ENCODE peak calls at places on chromosomes 2 and 18, in nine cellular contexts. B, H, D, G, E, R, Y, Q and S are unnamed samples.

GRCh38 chr2:173232956-173233744 is 121.5 kb upstream of the CDCA7 start:
- DNase-seq in B (no peak), H (no peak), D (no peak), G (peak; percentile 45), E (no peak), R (no peak), Y (no peak), Q (no peak), S (no peak)

GRCh38 chr2:211942153-211942552 is 596.4 kb downstream of the ERBB4 start:
- DNase-seq in B (no peak), H (no peak), D (no peak), G (no peak), E (no peak), R (no peak), Y (no peak), Q (no peak), S (no peak)

GRCh38 chr2:30689496-30690125 is 117.6 kb downstream of the CAPN13 start:
- DNase-seq in B (no peak), H (no peak), D (no peak), G (no peak), E (no peak), R (no peak), Y (no peak), Q (no peak), S (no peak)

GRCh38 chr2:95023222-95023597 is 2.3 kb upstream of the MAL start:
- DNase-seq in B (peak; percentile 30), H (no peak), D (no peak), G (no peak), E (peak; percentile 40), R (no peak), Y (peak; percentile 12), Q (no peak), S (no peak)

GRCh38 chr2:23803275-23803964 is 123.5 kb downstream of the ATAD2B start:
- DNase-seq in B (no peak), H (no peak), D (no peak), G (peak; percentile 66), E (no peak), R (no peak), Y (no peak), Q (no peak), S (no peak)

GRCh38 chr18:76558881-76559667 is 64.0 kb upstream of the ZNF516 start:
- DNase-seq in B (no peak), H (no peak), D (no peak), G (no peak), E (no peak), R (no peak), Y (no peak), Q (no peak), S (no peak)

GRCh38 chr2:199811360-199811759 is 39.6 kb downstream of the FTCDNL1 start:
- DNase-seq in B (no peak), H (no peak), D (no peak), G (no peak), E (no peak), R (no peak), Y (no peak), Q (no peak), S (no peak)

GRCh38 chr2:9405636-9406035 is 17.7 kb downstream of the ITGB1BP1 start:
- DNase-seq in B (no peak), H (no peak), D (no peak), G (no peak), E (no peak), R (no peak), Y (no peak), Q (no peak), S (no peak)

GRCh38 chr2:44952143-44952805 is 10.8 kb downstream of the SIX3 start:
- DNase-seq in B (peak; percentile 26), H (no peak), D (no peak), G (peak; percentile 70), E (no peak), R (peak; percentile 64), Y (peak; percentile 66), Q (peak; percentile 75), S (no peak)

GRCh38 chr2:154978244-154978643 is 279.7 kb downstream of the KCNJ3 start:
- DNase-seq in B (no peak), H (no peak), D (no peak), G (no peak), E (no peak), R (no peak), Y (no peak), Q (no peak), S (no peak)

GRCh38 chr2:103445356-103445755 is 683.5 kb downstream of the TMEM182 start:
- DNase-seq in B (no peak), H (no peak), D (no peak), G (peak; percentile 0), E (no peak), R (no peak), Y (no peak), Q (no peak), S (no peak)

GRCh38 chr2:83067947-83068346 is 1391.1 kb downstream of the SUCLG1 start:
- DNase-seq in B (no peak), H (no peak), D (no peak), G (no peak), E (no peak), R (no peak), Y (no peak), Q (no peak), S (no peak)

GRCh38 chr2:101364878-101365277 is 22.4 kb downstream of the CREG2 start:
- DNase-seq in B (no peak), H (no peak), D (no peak), G (no peak), E (no peak), R (no peak), Y (no peak), Q (no peak), S (no peak)

GRCh38 chr2:223082701-223083100 is 30.7 kb downstream of the KCNE4 start:
- DNase-seq in B (no peak), H (no peak), D (no peak), G (no peak), E (no peak), R (no peak), Y (no peak), Q (no peak), S (no peak)

GRCh38 chr2:24538720-24539119 is 47.7 kb downstream of the NCOA1 start:
- DNase-seq in B (peak; percentile 46), H (no peak), D (no peak), G (no peak), E (no peak), R (no peak), Y (no peak), Q (no peak), S (no peak)

GRCh38 chr2:15956230-15956629 is 15.9 kb downstream of the MYCN start:
- DNase-seq in B (no peak), H (no peak), D (no peak), G (no peak), E (no peak), R (no peak), Y (no peak), Q (no peak), S (no peak)

DNA sequence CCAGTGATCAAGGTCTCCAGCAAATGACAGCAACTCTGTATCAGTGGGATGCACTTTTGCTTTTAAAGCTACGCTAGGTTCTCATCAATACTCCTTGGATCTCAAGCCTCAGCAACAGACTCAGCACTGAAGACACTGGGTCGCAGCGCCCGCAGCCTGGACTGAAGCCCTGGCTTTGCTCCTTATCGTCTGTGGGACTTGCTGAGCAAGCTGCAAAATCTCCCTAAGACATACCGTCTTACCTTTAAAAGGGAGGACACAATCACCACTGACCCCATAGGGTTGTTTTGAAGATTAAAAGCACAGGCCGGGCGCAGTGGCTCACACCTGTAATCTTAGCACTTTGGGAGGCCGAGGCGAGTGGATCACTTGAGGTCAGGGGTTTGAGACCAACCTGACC is 8.1 kb downstream of the CYB5A start:
- DNase-seq in B (no peak), H (no peak), D (no peak), G (no peak), E (no peak), R (no peak), Y (peak; percentile 52), Q (no peak), S (no peak)
- H3K4me1 ChIP-seq in B (no peaks in the 10 kb centered on the region), H (no peaks in the 10 kb centered on the region), D (peaks cover 2% of the 10 kb centered on the region), G (peaks cover 45% of the 10 kb centered on the region), E (no peaks in the 10 kb centered on the region), R (peaks cover 40% of the 10 kb centered on the region), Y (peaks cover 19% of the 10 kb centered on the region), Q (peaks cover 63% of the 10 kb centered on the region), S (peaks cover 23% of the 10 kb centered on the region)

GRCh38 chr18:14914126-14914525 is 166.2 kb downstream of the ANKRD30B start:
- DNase-seq in B (no peak), H (no peak), D (no peak), G (no peak), E (no peak), R (no peak), Y (no peak), Q (no peak), S (no peak)

GRCh38 chr18:14916181-14916580 is 168.2 kb downstream of the ANKRD30B start:
- DNase-seq in B (no peak), H (no peak), D (no peak), G (no peak), E (no peak), R (no peak), Y (no peak), Q (no peak), S (no peak)

GRCh38 chr18:14917311-14917710 is 169.3 kb downstream of the ANKRD30B start:
- DNase-seq in B (no peak), H (no peak), D (no peak), G (no peak), E (no peak), R (no peak), Y (no peak), Q (no peak), S (no peak)

GRCh38 chr18:14914771-14915170 is 166.8 kb downstream of the ANKRD30B start:
- DNase-seq in B (no peak), H (no peak), D (no peak), G (no peak), E (no peak), R (no peak), Y (no peak), Q (no peak), S (no peak)

GRCh38 chr18:14916851-14917250 is 168.9 kb downstream of the ANKRD30B start:
- DNase-seq in B (no peak), H (no peak), D (no peak), G (no peak), E (no peak), R (no peak), Y (no peak), Q (no peak), S (no peak)
- H3K9me3 ChIP-seq in B (no peaks in the 10 kb centered on the region), H (no peaks in the 10 kb centered on the region), D (no peaks in the 10 kb centered on the region), G (no peaks in the 10 kb centered on the region), E (no peaks in the 10 kb centered on the region), R (no peaks in the 10 kb centered on the region), Y (no peaks in the 10 kb centered on the region), Q (no peaks in the 10 kb centered on the region), S (no peaks in the 10 kb centered on the region)

GRCh38 chr2:183025993-183026392 is 12.3 kb downstream of the NCKAP1 start:
- DNase-seq in B (no peak), H (no peak), D (no peak), G (no peak), E (no peak), R (no peak), Y (no peak), Q (no peak), S (no peak)
- H3K4me1 ChIP-seq in B (no peaks in the 10 kb centered on the region), H (no peaks in the 10 kb centered on the region), D (no peaks in the 10 kb centered on the region), G (peaks cover 39% of the 10 kb centered on the region), E (no peaks in the 10 kb centered on the region), R (peaks cover 7% of the 10 kb centered on the region), Y (no peaks in the 10 kb centered on the region), Q (peaks cover 39% of the 10 kb centered on the region), S (no peaks in the 10 kb centered on the region)

DNA sequence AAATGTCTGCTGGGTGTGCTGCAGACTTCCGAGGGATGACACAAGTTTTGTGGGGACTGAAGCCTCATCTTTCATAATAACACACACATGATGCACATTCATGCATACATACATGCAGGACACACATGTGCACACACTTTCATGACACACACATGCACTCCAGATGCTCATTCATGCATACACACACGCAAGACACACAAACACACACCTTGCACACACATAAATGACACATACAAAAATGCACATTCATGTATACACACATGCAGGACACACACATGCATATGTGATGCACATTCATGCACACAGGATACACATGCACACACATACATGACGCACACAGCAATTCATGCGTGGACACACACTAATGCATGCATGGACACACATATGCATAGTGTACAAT is 133.0 kb upstream of the SNTG2 start:
- DNase-seq in B (no peak), H (no peak), D (no peak), G (no peak), E (no peak), R (no peak), Y (no peak), Q (no peak), S (no peak)
- H3K9me3 ChIP-seq in B (no peaks in the 10 kb centered on the region), H (no peaks in the 10 kb centered on the region), D (no peaks in the 10 kb centered on the region), G (no peaks in the 10 kb centered on the region), E (no peaks in the 10 kb centered on the region), R (no peaks in the 10 kb centered on the region), Y (no peaks in the 10 kb centered on the region), Q (no peaks in the 10 kb centered on the region), S (no peaks in the 10 kb centered on the region)